ENCODE peak calls at places on chromosomes 13 and 19, in ten cellular contexts. W, E, J, F, S, Z, Q, O, K and U are unnamed samples.

GRCh38 chr13:74134777-74135305 is 637 bp upstream of the KLF12 start:
- DNase-seq in Q (peak), W (peak), F (no peak), E (no peak), Z (no peak), S (peak), J (peak), O (peak), K (no peak), U (no peak)

GRCh38 chr19:20067898-20068297 is 9.9 kb upstream of the ZNF90 start:
- DNase-seq in O (no peak), Q (peak), S (no peak), W (no peak), F (no peak), E (no peak), J (no peak), Z (no peak), K (no peak), U (no peak)

GRCh38 chr13:113584870-113585671 is 518 bp downstream of the TFDP1 start:
- DNase-seq in F (peak), J (no peak), O (peak), Q (peak), Z (no peak), K (no peak), S (peak), W (peak), E (no peak), U (no peak)

GRCh38 chr13:37484056-37484455 is 114.5 kb downstream of the POSTN start:
- DNase-seq in F (no peak), Q (no peak), Z (no peak), W (no peak), O (no peak), J (no peak), E (no peak), S (no peak), K (no peak), U (no peak)

GRCh38 chr13:110028311-110028710 is 241.9 kb upstream of the IRS2 start:
- DNase-seq in W (no peak), J (no peak), O (no peak), Z (no peak), K (no peak), E (no peak), S (no peak), F (no peak), Q (no peak), U (no peak)

GRCh38 chr19:40445945-40446784 is 2.0 kb upstream of the SERTAD3 start:
- DNase-seq in Z (no peak), E (no peak), O (no peak), W (no peak), Q (peak), J (no peak), K (no peak), S (no peak), F (peak), U (no peak)

GRCh38 chr13:39483326-39483725 is 119.7 kb downstream of the LHFPL6 start:
- DNase-seq in J (no peak), E (no peak), Q (no peak), F (no peak), K (no peak), Z (no peak), W (no peak), O (no peak), S (no peak), U (no peak)

GRCh38 chr13:105814219-105814901 is 721.1 kb downstream of the EFNB2 start:
- DNase-seq in W (no peak), E (no peak), Q (no peak), F (no peak), J (no peak), Z (no peak), K (no peak), S (no peak), O (no peak), U (no peak)

GRCh38 chr13:27636624-27637288 is 15.1 kb downstream of the POLR1D start:
- DNase-seq in F (no peak), Q (no peak), S (no peak), K (no peak), E (no peak), Z (no peak), O (no peak), W (no peak), J (no peak), U (no peak)

GRCh38 chr13:24668511-24668910 is 11.7 kb upstream of the ATP12A start:
- DNase-seq in Q (no peak), Z (no peak), O (no peak), J (no peak), F (no peak), S (no peak), E (no peak), K (no peak), W (no peak), U (no peak)

GRCh38 chr19:38252935-38253691 is 3.1 kb downstream of the PPP1R14A start:
- DNase-seq in Z (no peak), O (no peak), W (peak), E (no peak), S (peak), Q (peak), J (no peak), F (no peak), K (no peak), U (no peak)

GRCh38 chr13:89726690-89727435 is 1620.6 kb upstream of the MIR17HG start:
- DNase-seq in Z (peak), J (peak), E (no peak), Q (no peak), K (peak), F (peak), W (no peak), O (no peak), S (no peak), U (no peak)

GRCh38 chr13:86399572-86399971 is 600.4 kb upstream of the SLITRK6 start:
- DNase-seq in O (no peak), F (no peak), Q (no peak), S (no peak), K (no peak), W (no peak), Z (no peak), J (no peak), E (no peak), U (no peak)

GRCh38 chr19:17605761-17606745 is 50.6 kb downstream of the COLGALT1 start:
- DNase-seq in O (peak), W (peak), Z (no peak), F (peak), K (no peak), J (peak), E (peak), S (peak), Q (peak), U (peak)